ENCODE peak calls at places on chromosomes 4 and X, in seven cellular contexts. One of them, this sample, is unnamed.

GRCh38 chr4:163343604-163344146 is at the start of gene NPY5R:
- DNase-seq in esophagus squamous epithelium: no peak
- DNase-seq in Peyer's patch: no peak
- DNase-seq in A549: no peak
- DNase-seq in PC-3: no peak
- DNase-seq in thoracic aorta: no peak
- DNase-seq in body of pancreas: no peak
- DNase-seq in this sample: no peak

GRCh38 chrX:14922437-14922836 is 49.2 kb downstream of the MOSPD2 start:
- DNase-seq in esophagus squamous epithelium: no peak
- DNase-seq in A549: no peak
- DNase-seq in PC-3: peak; percentile 64
- DNase-seq in Peyer's patch: no peak
- DNase-seq in body of pancreas: no peak
- DNase-seq in thoracic aorta: no peak
- DNase-seq in this sample: no peak

GRCh38 chr4:72567821-72568620 is 1.0 kb downstream of the ADAMTS3 start:
- DNase-seq in esophagus squamous epithelium: no peak
- DNase-seq in Peyer's patch: peak; percentile 17
- DNase-seq in PC-3: peak; percentile 96
- DNase-seq in thoracic aorta: peak; percentile 55
- DNase-seq in body of pancreas: peak; percentile 78
- DNase-seq in A549: peak; percentile 40
- DNase-seq in this sample: peak; percentile 42

GRCh38 chr4:95289028-95289634 is 259.6 kb downstream of the UNC5C start:
- DNase-seq in PC-3: peak; percentile 39
- DNase-seq in thoracic aorta: no peak
- DNase-seq in esophagus squamous epithelium: no peak
- DNase-seq in Peyer's patch: no peak
- DNase-seq in A549: no peak
- DNase-seq in body of pancreas: peak; percentile 6
- DNase-seq in this sample: no peak

GRCh38 chrX:38804481-38805293 is 3.4 kb downstream of the MID1IP1 start:
- DNase-seq in esophagus squamous epithelium: no peak
- DNase-seq in body of pancreas: peak; percentile 28
- DNase-seq in Peyer's patch: peak; percentile 17
- DNase-seq in A549: peak; percentile 7
- DNase-seq in thoracic aorta: no peak
- DNase-seq in PC-3: peak; percentile 28
- DNase-seq in this sample: no peak

GRCh38 chr4:55398966-55399365 is 3.2 kb downstream of the TMEM165 start:
- DNase-seq in Peyer's patch: no peak
- DNase-seq in thoracic aorta: no peak
- DNase-seq in A549: no peak
- DNase-seq in PC-3: no peak
- DNase-seq in body of pancreas: no peak
- DNase-seq in esophagus squamous epithelium: no peak
- DNase-seq in this sample: no peak

GRCh38 chrX:1393871-1394615 is 2.1 kb upstream of the SLC25A6 start:
- DNase-seq in PC-3: no peak
- DNase-seq in body of pancreas: no peak
- DNase-seq in Peyer's patch: no peak
- DNase-seq in esophagus squamous epithelium: no peak
- DNase-seq in A549: no peak
- DNase-seq in thoracic aorta: no peak
- DNase-seq in this sample: no peak

GRCh38 chrX:9341305-9342201 is 123.3 kb upstream of the TBL1X start:
- DNase-seq in thoracic aorta: no peak
- DNase-seq in Peyer's patch: peak; percentile 84
- DNase-seq in PC-3: peak; percentile 59
- DNase-seq in A549: peak; percentile 45
- DNase-seq in body of pancreas: peak; percentile 63
- DNase-seq in esophagus squamous epithelium: peak; percentile 23
- DNase-seq in this sample: no peak

GRCh38 chrX:63349307-63349706 is 1.8 kb downstream of the SPIN4 start:
- DNase-seq in thoracic aorta: no peak
- DNase-seq in Peyer's patch: no peak
- DNase-seq in PC-3: peak; percentile 14
- DNase-seq in esophagus squamous epithelium: no peak
- DNase-seq in body of pancreas: no peak
- DNase-seq in A549: no peak
- DNase-seq in this sample: no peak

GRCh38 chrX:13432376-13432775 is 112.5 kb upstream of the ATXN3L start:
- DNase-seq in PC-3: peak; percentile 45
- DNase-seq in A549: no peak
- DNase-seq in body of pancreas: peak; percentile 37
- DNase-seq in Peyer's patch: no peak
- DNase-seq in thoracic aorta: peak; percentile 14
- DNase-seq in esophagus squamous epithelium: no peak
- DNase-seq in this sample: peak; percentile 96

GRCh38 chrX:118528089-118528753 is 32.6 kb downstream of the DOCK11 start:
- DNase-seq in Peyer's patch: peak; percentile 59
- DNase-seq in A549: no peak
- DNase-seq in PC-3: no peak
- DNase-seq in thoracic aorta: no peak
- DNase-seq in esophagus squamous epithelium: no peak
- DNase-seq in body of pancreas: no peak
- DNase-seq in this sample: no peak

GRCh38 chr4:133910165-133910564 is 291.4 kb downstream of the PABPC4L start:
- DNase-seq in esophagus squamous epithelium: no peak
- DNase-seq in body of pancreas: no peak
- DNase-seq in PC-3: no peak
- DNase-seq in thoracic aorta: no peak
- DNase-seq in Peyer's patch: no peak
- DNase-seq in A549: no peak
- DNase-seq in this sample: no peak

GRCh38 chr4:176099314-176099713 is 33.7 kb downstream of the WDR17 start:
- DNase-seq in PC-3: no peak
- DNase-seq in body of pancreas: no peak
- DNase-seq in thoracic aorta: no peak
- DNase-seq in esophagus squamous epithelium: no peak
- DNase-seq in Peyer's patch: no peak
- DNase-seq in A549: no peak
- DNase-seq in this sample: no peak

GRCh38 chr4:98447648-98448047 is 186.5 kb downstream of the RAP1GDS1 start:
- DNase-seq in thoracic aorta: no peak
- DNase-seq in Peyer's patch: peak; percentile 74
- DNase-seq in esophagus squamous epithelium: no peak
- DNase-seq in body of pancreas: no peak
- DNase-seq in PC-3: no peak
- DNase-seq in A549: no peak
- DNase-seq in this sample: no peak

GRCh38 chrX:64198046-64198445 is 7.5 kb downstream of the AMER1 start:
- DNase-seq in thoracic aorta: no peak
- DNase-seq in A549: no peak
- DNase-seq in esophagus squamous epithelium: no peak
- DNase-seq in body of pancreas: no peak
- DNase-seq in PC-3: no peak
- DNase-seq in Peyer's patch: no peak
- DNase-seq in this sample: no peak

GRCh38 chr4:186902361-186902760 is 178.7 kb upstream of the FAT1 start:
- DNase-seq in body of pancreas: no peak
- DNase-seq in A549: peak; percentile 2
- DNase-seq in Peyer's patch: no peak
- DNase-seq in thoracic aorta: no peak
- DNase-seq in esophagus squamous epithelium: no peak
- DNase-seq in PC-3: peak; percentile 18
- DNase-seq in this sample: no peak

GRCh38 chr4:127870688-127871087 is 10.0 kb upstream of the PLK4 start:
- DNase-seq in thoracic aorta: no peak
- DNase-seq in body of pancreas: no peak
- DNase-seq in esophagus squamous epithelium: no peak
- DNase-seq in PC-3: peak; percentile 55
- DNase-seq in A549: no peak
- DNase-seq in Peyer's patch: no peak
- DNase-seq in this sample: no peak

GRCh38 chr4:16721618-16722291 is 176.7 kb downstream of the LDB2 start:
- DNase-seq in PC-3: peak; percentile 62
- DNase-seq in esophagus squamous epithelium: no peak
- DNase-seq in Peyer's patch: no peak
- DNase-seq in body of pancreas: peak; percentile 28
- DNase-seq in A549: no peak
- DNase-seq in thoracic aorta: no peak
- DNase-seq in this sample: peak; percentile 40

GRCh38 chr4:61375316-61375715 is 175.2 kb downstream of the ADGRL3 start:
- DNase-seq in PC-3: peak; percentile 58
- DNase-seq in esophagus squamous epithelium: no peak
- DNase-seq in Peyer's patch: no peak
- DNase-seq in thoracic aorta: no peak
- DNase-seq in A549: no peak
- DNase-seq in body of pancreas: no peak
- DNase-seq in this sample: no peak

GRCh38 chrX:11558972-11559371 is 106.7 kb downstream of the ARHGAP6 start:
- DNase-seq in PC-3: peak; percentile 40
- DNase-seq in A549: peak; percentile 8
- DNase-seq in body of pancreas: no peak
- DNase-seq in esophagus squamous epithelium: no peak
- DNase-seq in Peyer's patch: no peak
- DNase-seq in thoracic aorta: no peak
- DNase-seq in this sample: no peak

GRCh38 chr4:183328832-183329231 is 6.6 kb upstream of the CLDN24 start:
- DNase-seq in body of pancreas: no peak
- DNase-seq in Peyer's patch: no peak
- DNase-seq in PC-3: peak; percentile 12
- DNase-seq in A549: no peak
- DNase-seq in thoracic aorta: no peak
- DNase-seq in esophagus squamous epithelium: no peak
- DNase-seq in this sample: no peak

GRCh38 chr4:13328591-13328990 is 155.5 kb downstream of the RAB28 start:
- DNase-seq in esophagus squamous epithelium: no peak
- DNase-seq in PC-3: peak; percentile 15
- DNase-seq in body of pancreas: no peak
- DNase-seq in Peyer's patch: no peak
- DNase-seq in A549: no peak
- DNase-seq in thoracic aorta: no peak
- DNase-seq in this sample: no peak

GRCh38 chrX:133985164-133986007 is at the start of gene GPC3:
- DNase-seq in body of pancreas: peak; percentile 48
- DNase-seq in A549: peak; percentile 8
- DNase-seq in PC-3: no peak
- DNase-seq in Peyer's patch: no peak
- DNase-seq in esophagus squamous epithelium: no peak
- DNase-seq in thoracic aorta: no peak
- DNase-seq in this sample: no peak

GRCh38 chrX:151814767-151815166 is 80.2 kb downstream of the CNGA2 start:
- DNase-seq in esophagus squamous epithelium: no peak
- DNase-seq in Peyer's patch: no peak
- DNase-seq in body of pancreas: no peak
- DNase-seq in A549: no peak
- DNase-seq in PC-3: no peak
- DNase-seq in thoracic aorta: no peak
- DNase-seq in this sample: no peak

GRCh38 chr4:99653921-99654890 is 3.4 kb downstream of the C4orf54 start:
- DNase-seq in PC-3: no peak
- DNase-seq in Peyer's patch: no peak
- DNase-seq in body of pancreas: no peak
- DNase-seq in thoracic aorta: no peak
- DNase-seq in esophagus squamous epithelium: no peak
- DNase-seq in A549: no peak
- DNase-seq in this sample: no peak

GRCh38 chrX:39705299-39705698 is 392.5 kb downstream of the BCOR start:
- DNase-seq in esophagus squamous epithelium: no peak
- DNase-seq in PC-3: peak; percentile 87
- DNase-seq in A549: peak; percentile 52
- DNase-seq in Peyer's patch: no peak
- DNase-seq in body of pancreas: peak; percentile 71
- DNase-seq in thoracic aorta: peak; percentile 14
- DNase-seq in this sample: peak; percentile 47

GRCh38 chr4:151561551-151562256 is 152.7 kb downstream of the FHIP1A start:
- DNase-seq in Peyer's patch: no peak
- DNase-seq in thoracic aorta: no peak
- DNase-seq in body of pancreas: no peak
- DNase-seq in PC-3: peak; percentile 14
- DNase-seq in esophagus squamous epithelium: no peak
- DNase-seq in A549: no peak
- DNase-seq in this sample: no peak

GRCh38 chr4:149371021-149371420 is 444.6 kb downstream of the IQCM start:
- DNase-seq in A549: peak; percentile 25
- DNase-seq in thoracic aorta: no peak
- DNase-seq in esophagus squamous epithelium: no peak
- DNase-seq in body of pancreas: no peak
- DNase-seq in PC-3: peak; percentile 65
- DNase-seq in Peyer's patch: no peak
- DNase-seq in this sample: peak; percentile 34
- TF ChIP-seq CTCF in A549: peak; percentile 44
- TF ChIP-seq CTCF in thoracic aorta: peak; percentile 15
- TF ChIP-seq CTCF in esophagus squamous epithelium: peak; percentile 49
- TF ChIP-seq CTCF in body of pancreas: peak; percentile 26
- TF ChIP-seq CTCF in PC-3: peak; percentile 62
- TF ChIP-seq CTCF in Peyer's patch: peak; percentile 51
- TF ChIP-seq CTCF in this sample: peak; percentile 46

DNA sequence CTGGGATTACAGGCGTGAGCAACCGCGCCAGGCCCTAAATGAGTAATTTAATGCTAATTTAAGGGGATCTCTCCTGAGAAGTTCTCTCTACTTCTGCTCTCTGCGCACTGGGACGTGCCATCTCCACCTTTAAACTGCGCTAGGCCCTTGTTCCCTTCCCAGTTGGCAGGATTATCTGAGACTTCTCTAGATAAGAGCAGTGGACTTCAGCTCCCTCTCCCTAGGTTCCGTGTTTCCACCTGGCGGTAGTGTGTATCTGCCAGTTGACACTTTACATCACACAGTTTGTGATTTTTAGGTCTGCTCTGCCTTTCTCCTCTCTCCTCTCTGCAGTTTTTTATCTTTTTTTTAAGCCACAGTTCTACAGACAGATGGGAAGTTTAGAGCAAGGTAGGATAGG is 40.2 kb downstream of the ARHGAP10 start:
- DNase-seq in esophagus squamous epithelium: no peak
- DNase-seq in thoracic aorta: no peak
- DNase-seq in A549: no peak
- DNase-seq in body of pancreas: peak; percentile 47
- DNase-seq in PC-3: no peak
- DNase-seq in Peyer's patch: no peak
- DNase-seq in this sample: no peak
- H3K4me3 ChIP-seq in esophagus squamous epithelium: no peak overlapping the region
- H3K4me3 ChIP-seq in thoracic aorta: peak overlapping the region; percentile 12
- H3K4me3 ChIP-seq in A549: no peak overlapping the region
- H3K4me3 ChIP-seq in body of pancreas: no peak overlapping the region
- H3K4me3 ChIP-seq in PC-3: no peak overlapping the region
- H3K4me3 ChIP-seq in Peyer's patch: no peak overlapping the region
- H3K4me3 ChIP-seq in this sample: no peak overlapping the region

GRCh38 chr4:112604590-112604989 is 32.1 kb downstream of the ZGRF1 start:
- DNase-seq in Peyer's patch: no peak
- DNase-seq in PC-3: peak; percentile 55
- DNase-seq in thoracic aorta: no peak
- DNase-seq in A549: peak; percentile 48
- DNase-seq in body of pancreas: peak; percentile 58
- DNase-seq in esophagus squamous epithelium: no peak
- DNase-seq in this sample: no peak
- TF ChIP-seq CTCF in Peyer's patch: peak; percentile 51
- TF ChIP-seq CTCF in PC-3: peak; percentile 64
- TF ChIP-seq CTCF in thoracic aorta: peak; percentile 48
- TF ChIP-seq CTCF in A549: peak; percentile 61
- TF ChIP-seq CTCF in body of pancreas: peak; percentile 51
- TF ChIP-seq CTCF in esophagus squamous epithelium: peak; percentile 54
- TF ChIP-seq CTCF in this sample: peak; percentile 75

DNA sequence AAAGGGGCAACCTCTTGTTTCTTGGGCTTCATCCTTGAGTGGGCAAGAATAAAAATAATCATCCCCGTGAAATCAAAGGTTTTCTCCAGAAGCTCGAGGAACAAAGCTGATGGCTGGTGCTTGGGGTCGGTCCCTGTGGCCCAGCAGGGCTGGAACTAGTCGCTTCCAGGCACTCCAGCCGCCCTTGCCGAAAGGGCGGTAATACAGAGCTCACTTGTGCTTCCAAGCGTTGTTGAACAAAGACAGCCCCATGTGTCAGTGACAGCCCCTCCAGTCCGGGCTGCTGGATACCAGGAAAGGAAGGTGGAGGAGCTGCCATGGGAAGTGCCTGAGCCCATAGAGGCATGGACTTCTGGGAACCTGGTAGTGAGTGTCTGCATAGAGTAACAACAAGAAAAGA is 5.2 kb downstream of the HELT start:
- DNase-seq in thoracic aorta: no peak
- DNase-seq in A549: no peak
- DNase-seq in esophagus squamous epithelium: no peak
- DNase-seq in PC-3: no peak
- DNase-seq in Peyer's patch: no peak
- DNase-seq in body of pancreas: no peak
- DNase-seq in this sample: no peak
- H3K4me3 ChIP-seq in thoracic aorta: no peak overlapping the region
- H3K4me3 ChIP-seq in A549: no peak overlapping the region
- H3K4me3 ChIP-seq in esophagus squamous epithelium: no peak overlapping the region
- H3K4me3 ChIP-seq in PC-3: no peak overlapping the region
- H3K4me3 ChIP-seq in Peyer's patch: no peak overlapping the region
- H3K4me3 ChIP-seq in body of pancreas: no peak overlapping the region
- H3K4me3 ChIP-seq in this sample: no peak overlapping the region